ENCODE peak calls at places on chromosomes 6 and 20, in seven cellular contexts. L is upper lobe of right lung, D is right lobe of liver, Y is hepatocyte, S is AG04450, V is transverse colon, H is psoas muscle. F is an unnamed sample.

GRCh38 chr20:37318046-37318445 is 27.9 kb upstream of the SRC start:
- DNase-seq in L (no peak), D (no peak), Y (no peak), S (no peak), V (no peak), H (no peak), F (no peak)

GRCh38 chr20:53855733-53856132 is 214.7 kb downstream of the BCAS1 start:
- DNase-seq in L (no peak), D (no peak), Y (no peak), S (no peak), V (no peak), H (no peak), F (no peak)

GRCh38 chr6:111978826-111979225 is 75.1 kb upstream of the CCN6 start:
- DNase-seq in L (no peak), D (no peak), Y (no peak), S (no peak), V (no peak), H (no peak), F (no peak)

GRCh38 chr6:140012146-140012545 is 637.7 kb upstream of the CITED2 start:
- DNase-seq in L (no peak), D (no peak), Y (no peak), S (no peak), V (no peak), H (no peak), F (no peak)

GRCh38 chr6:24613361-24614047 is 32.5 kb downstream of the KIAA0319 start:
- DNase-seq in L (no peak), D (no peak), Y (no peak), S (no peak), V (no peak), H (no peak), F (no peak)

GRCh38 chr6:137488736-137489409 is 5.3 kb downstream of the OLIG3 start:
- DNase-seq in L (peak), D (no peak), Y (no peak), S (no peak), V (no peak), H (no peak), F (no peak)

GRCh38 chr20:44433751-44434538 is 41.7 kb upstream of the TTPAL start:
- DNase-seq in L (no peak), D (peak), Y (peak), S (no peak), V (peak), H (no peak), F (no peak)

GRCh38 chr6:106519460-106520394 is 109.6 kb downstream of the RTN4IP1 start:
- DNase-seq in L (peak), D (peak), Y (peak), S (peak), V (peak), H (no peak), F (peak)

GRCh38 chr6:27208042-27208441 is 39.5 kb upstream of the PRSS16 start:
- DNase-seq in L (no peak), D (no peak), Y (no peak), S (no peak), V (no peak), H (no peak), F (no peak)

GRCh38 chr6:99019341-99019740 is 71.6 kb upstream of the FBXL4 start:
- DNase-seq in L (no peak), D (no peak), Y (no peak), S (no peak), V (no peak), H (no peak), F (no peak)

GRCh38 chr6:109023348-109023925 is 71.2 kb downstream of the SESN1 start:
- DNase-seq in L (no peak), D (no peak), Y (no peak), S (no peak), V (no peak), H (no peak), F (no peak)
- H3K27ac ChIP-seq in L (no peak), D (no peak), Y (no peak), S (no peak), V (peak), H (peak), F (no peak)

GRCh38 chr6:110198561-110198960 is 18.3 kb downstream of the CDC40 start:
- DNase-seq in L (no peak), D (no peak), Y (no peak), S (no peak), V (no peak), H (no peak), F (no peak)

GRCh38 chr6:110191477-110191876 is 11.2 kb downstream of the CDC40 start:
- DNase-seq in L (no peak), D (no peak), Y (no peak), S (no peak), V (no peak), H (no peak), F (no peak)

GRCh38 chr6:110195639-110196038 is 15.4 kb downstream of the CDC40 start:
- DNase-seq in L (no peak), D (no peak), Y (no peak), S (no peak), V (no peak), H (no peak), F (no peak)

GRCh38 chr6:110201141-110201848 is 21.1 kb downstream of the CDC40 start:
- DNase-seq in L (no peak), D (no peak), Y (no peak), S (no peak), V (no peak), H (no peak), F (no peak)

DNA sequence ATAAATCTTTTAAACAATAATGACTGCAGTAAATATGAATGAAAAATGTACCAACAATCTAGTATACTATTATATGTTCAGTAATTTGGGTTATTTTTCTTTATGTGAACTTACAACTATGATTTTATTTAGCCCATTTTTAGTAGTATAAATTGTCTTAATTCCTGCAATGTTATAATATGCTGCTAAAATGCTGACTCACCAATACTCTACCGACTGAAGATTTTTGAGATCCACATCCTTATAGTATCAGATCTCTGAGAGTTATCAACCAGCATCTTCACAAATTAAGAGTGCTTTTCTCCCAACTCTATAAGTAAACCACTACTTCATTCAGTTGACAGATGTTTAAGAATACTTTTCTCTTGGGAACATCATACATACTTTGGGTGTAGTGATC is 16.6 kb downstream of the CDC40 start:
- DNase-seq in L (no peak), D (no peak), Y (no peak), S (no peak), V (no peak), H (no peak), F (no peak)
- TF ChIP-seq CTCF in L (no peak), D (no peak), Y (no peak), S (no peak), V (no peak), H (no peak), F (no peak)

GRCh38 chr6:147177286-147177685 is 26.9 kb upstream of the STXBP5 start:
- DNase-seq in L (no peak), D (no peak), Y (no peak), S (no peak), V (no peak), H (no peak), F (no peak)
- H3K27ac ChIP-seq in L (no peak), D (no peak), Y (no peak), S (no peak), V (no peak), H (no peak), F (no peak)

DNA sequence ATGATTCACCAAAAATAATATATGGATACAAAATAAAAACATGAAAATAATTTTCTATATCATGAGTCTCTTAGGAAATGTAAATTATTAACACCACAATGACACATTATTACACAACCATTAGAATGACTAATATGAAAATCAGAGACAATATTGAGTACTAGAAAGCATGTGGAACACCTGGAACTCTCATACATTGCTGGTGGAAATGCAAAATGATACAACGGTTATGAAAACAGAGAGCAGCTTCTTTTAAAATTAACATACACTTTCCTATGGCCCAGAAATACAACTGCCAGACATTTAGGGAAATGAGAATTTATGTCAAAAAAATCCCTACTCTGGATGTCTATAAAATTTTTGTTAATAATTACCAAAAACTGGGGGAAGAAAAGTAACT is 853.3 kb upstream of the MAN1A1 start:
- DNase-seq in L (no peak), D (no peak), Y (no peak), S (no peak), V (no peak), H (no peak), F (no peak)
- TF ChIP-seq CTCF in L (no peak), D (no peak), Y (no peak), S (no peak), V (no peak), H (no peak), F (no peak)

GRCh38 chr6:31352497-31353368 is 4.2 kb downstream of the HLA-B start:
- DNase-seq in L (no peak), D (no peak), Y (no peak), S (no peak), V (no peak), H (no peak), F (no peak)

GRCh38 chr6:31351734-31352496 is 5.1 kb downstream of the HLA-B start:
- DNase-seq in L (no peak), D (no peak), Y (no peak), S (no peak), V (no peak), H (no peak), F (no peak)

GRCh38 chr6:31350973-31351733 is 5.8 kb downstream of the HLA-B start:
- DNase-seq in L (no peak), D (no peak), Y (no peak), S (no peak), V (no peak), H (no peak), F (no peak)

GRCh38 chr6:31353508-31353907 is 3.5 kb downstream of the HLA-B start:
- DNase-seq in L (no peak), D (no peak), Y (no peak), S (no peak), V (no peak), H (no peak), F (no peak)

DNA sequence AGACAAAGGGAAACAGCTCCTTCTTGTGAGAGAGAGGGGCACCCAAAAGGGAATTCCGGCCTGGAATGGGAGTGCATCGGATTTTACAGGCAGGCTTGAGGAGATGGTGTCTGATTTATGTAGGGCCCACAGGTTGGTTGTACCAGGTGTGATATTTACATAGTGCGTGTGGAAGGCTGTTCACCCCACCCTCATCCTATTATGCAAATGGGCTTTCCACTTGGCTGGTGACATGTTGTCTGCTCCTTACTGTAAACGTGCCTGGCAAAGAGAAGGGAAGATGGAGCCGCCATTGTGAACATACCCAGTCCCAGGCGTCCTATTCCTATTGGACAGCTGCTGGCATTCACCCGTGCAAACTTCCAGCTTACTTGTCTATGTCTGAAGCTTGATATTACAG is 6.4 kb downstream of the HLA-B start:
- DNase-seq in L (no peak), D (no peak), Y (no peak), S (no peak), V (no peak), H (no peak), F (no peak)
- H3K27ac ChIP-seq in L (no peak), D (no peak), Y (no peak), S (no peak), V (no peak), H (no peak), F (no peak)